ENCODE peak calls at places on chromosomes 1 and 21, in four cellular contexts. One of them, this sample, is unnamed.

GRCh38 chr1:69121708-69122107 is 446.0 kb upstream of the LRRC7 start:
- DNase-seq in HepG2: no peak
- DNase-seq in GM12878: no peak
- DNase-seq in K562: no peak
- DNase-seq in this sample: no peak

GRCh38 chr1:1299686-1300351 is 7.9 kb downstream of the ACAP3 start:
- DNase-seq in GM12878: no peak
- DNase-seq in K562: no peak
- DNase-seq in HepG2: no peak
- DNase-seq in this sample: no peak

GRCh38 chr1:10789392-10790154 is 6.9 kb downstream of the CASZ1 start:
- DNase-seq in GM12878: no peak
- DNase-seq in K562: no peak
- DNase-seq in HepG2: no peak
- DNase-seq in this sample: no peak

GRCh38 chr21:37974081-37974480 is 57.8 kb upstream of the KCNJ6 start:
- DNase-seq in K562: no peak
- DNase-seq in GM12878: no peak
- DNase-seq in HepG2: no peak
- DNase-seq in this sample: no peak

GRCh38 chr1:15856888-15857287 is 9.4 kb downstream of the SPEN start:
- DNase-seq in K562: no peak
- DNase-seq in GM12878: no peak
- DNase-seq in HepG2: no peak
- DNase-seq in this sample: no peak

GRCh38 chr1:244041475-244042100 is 9.5 kb upstream of the ZBTB18 start:
- DNase-seq in HepG2: no peak
- DNase-seq in K562: no peak
- DNase-seq in GM12878: no peak
- DNase-seq in this sample: no peak

GRCh38 chr1:15902882-15903281 is 55.4 kb downstream of the SPEN start:
- DNase-seq in K562: no peak
- DNase-seq in GM12878: no peak
- DNase-seq in HepG2: no peak
- DNase-seq in this sample: no peak

GRCh38 chr1:109849670-109850069 is 61.0 kb upstream of the CSF1 start:
- DNase-seq in K562: no peak
- DNase-seq in GM12878: no peak
- DNase-seq in HepG2: no peak
- DNase-seq in this sample: no peak

GRCh38 chr21:17780539-17780938 is 38.6 kb downstream of the C21orf91 start:
- DNase-seq in K562: no peak
- DNase-seq in HepG2: no peak
- DNase-seq in GM12878: peak; percentile 95
- DNase-seq in this sample: no peak

GRCh38 chr1:210937846-210938245 is 196.1 kb downstream of the KCNH1 start:
- DNase-seq in K562: no peak
- DNase-seq in HepG2: no peak
- DNase-seq in GM12878: no peak
- DNase-seq in this sample: no peak

GRCh38 chr1:160862151-160863061 is at the start of gene CD244:
- DNase-seq in K562: no peak
- DNase-seq in HepG2: no peak
- DNase-seq in GM12878: peak; percentile 71
- DNase-seq in this sample: no peak

GRCh38 chr1:152109231-152109997 is 5.8 kb downstream of the TCHH start:
- DNase-seq in K562: no peak
- DNase-seq in HepG2: no peak
- DNase-seq in GM12878: no peak
- DNase-seq in this sample: no peak

DNA sequence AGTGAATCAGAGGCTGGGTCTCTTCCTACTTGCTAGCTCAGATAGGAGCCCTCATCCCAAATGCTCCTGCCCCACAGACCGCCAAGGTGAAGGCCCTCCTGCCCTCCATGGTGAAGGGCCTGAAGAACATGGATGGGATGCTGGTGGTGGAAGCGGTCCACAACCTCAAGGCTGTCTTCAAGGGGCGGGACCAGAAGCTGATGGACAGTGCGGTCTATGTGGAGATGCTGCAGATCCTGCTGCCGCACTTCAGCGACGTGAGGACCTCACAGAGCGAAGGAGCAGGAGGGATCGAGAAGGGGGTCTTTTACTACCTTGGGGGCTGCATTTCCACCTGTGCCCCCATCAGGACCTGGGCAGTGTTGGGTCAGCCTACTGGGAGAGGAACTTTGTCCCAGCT is 14.6 kb upstream of the TTC4 start:
- DNase-seq in HepG2: no peak
- DNase-seq in K562: no peak
- DNase-seq in GM12878: no peak
- DNase-seq in this sample: no peak
- TF ChIP-seq SP1 in HepG2: no peak
- TF ChIP-seq SP1 in K562: no peak
- TF ChIP-seq SP1 in GM12878: no peak
- TF ChIP-seq SP1 in this sample: no peak

GRCh38 chr1:27872059-27872801 is at the start of gene THEMIS2:
- DNase-seq in K562: peak; percentile 94
- DNase-seq in GM12878: no peak
- DNase-seq in HepG2: no peak
- DNase-seq in this sample: peak; percentile 83
- TF ChIP-seq BHLHE40 in K562: no peak
- TF ChIP-seq BHLHE40 in GM12878: no peak
- TF ChIP-seq BHLHE40 in HepG2: no peak
- TF ChIP-seq BHLHE40 in this sample: no peak

GRCh38 chr1:117370071-117370470 is 2.8 kb downstream of the MAN1A2 start:
- DNase-seq in K562: no peak
- DNase-seq in HepG2: no peak
- DNase-seq in GM12878: no peak
- DNase-seq in this sample: no peak
- TF ChIP-seq SP1 in K562: no peak
- TF ChIP-seq SP1 in HepG2: no peak
- TF ChIP-seq SP1 in GM12878: no peak
- TF ChIP-seq SP1 in this sample: no peak

GRCh38 chr1:203592156-203592555 is 34.5 kb upstream of the ATP2B4 start:
- DNase-seq in K562: no peak
- DNase-seq in GM12878: no peak
- DNase-seq in HepG2: peak; percentile 15
- DNase-seq in this sample: peak; percentile 44

GRCh38 chr1:203591626-203592025 is 35.0 kb upstream of the ATP2B4 start:
- DNase-seq in HepG2: no peak
- DNase-seq in GM12878: no peak
- DNase-seq in K562: no peak
- DNase-seq in this sample: no peak

GRCh38 chr1:203592728-203593127 is 33.9 kb upstream of the ATP2B4 start:
- DNase-seq in HepG2: no peak
- DNase-seq in GM12878: no peak
- DNase-seq in K562: no peak
- DNase-seq in this sample: no peak

GRCh38 chr1:203593143-203593542 is 33.5 kb upstream of the ATP2B4 start:
- DNase-seq in HepG2: no peak
- DNase-seq in GM12878: no peak
- DNase-seq in K562: no peak
- DNase-seq in this sample: no peak

GRCh38 chr1:203593723-203594122 is 32.9 kb upstream of the ATP2B4 start:
- DNase-seq in HepG2: no peak
- DNase-seq in GM12878: no peak
- DNase-seq in K562: peak; percentile 52
- DNase-seq in this sample: peak; percentile 60
- TF ChIP-seq BHLHE40 in HepG2: no peak
- TF ChIP-seq BHLHE40 in GM12878: no peak
- TF ChIP-seq BHLHE40 in K562: no peak
- TF ChIP-seq BHLHE40 in this sample: no peak

DNA sequence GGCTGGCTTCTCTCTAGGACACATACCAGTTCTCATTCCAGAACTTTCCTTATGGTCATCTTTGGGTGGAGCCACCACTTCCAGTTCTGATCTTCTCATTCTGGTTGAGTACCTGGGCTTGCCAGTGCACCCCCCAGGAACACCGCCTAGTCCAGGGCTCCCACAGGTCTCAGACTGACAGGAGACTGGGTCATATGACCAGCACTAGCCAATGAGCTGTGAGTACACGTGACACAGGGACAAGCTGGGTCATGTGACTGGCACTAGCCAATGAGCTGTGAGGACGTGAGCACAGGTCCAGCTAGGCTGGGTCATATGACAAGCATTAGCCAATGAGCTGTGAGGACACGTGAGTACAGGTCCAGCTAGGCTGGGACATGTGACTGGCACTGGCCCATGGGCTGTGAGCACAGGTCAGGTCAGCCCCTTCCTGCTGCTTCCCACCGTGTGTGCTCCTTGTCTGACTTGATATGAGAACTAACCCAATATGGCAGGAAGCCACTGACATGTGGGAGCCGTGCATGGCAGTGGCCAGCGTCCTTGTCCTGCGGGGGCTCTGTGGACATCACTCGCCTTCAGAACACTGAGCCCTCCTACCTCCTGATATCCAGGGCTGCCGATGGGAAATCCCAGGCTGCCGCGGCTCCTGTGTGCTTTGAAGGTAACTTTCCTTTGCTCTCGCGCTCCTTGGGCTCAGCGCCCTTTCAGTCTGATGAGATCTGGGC is 22.7 kb downstream of the KRTAP10-1 start:
- DNase-seq in GM12878: peak; percentile 13
- DNase-seq in K562: peak; percentile 92
- DNase-seq in HepG2: peak; percentile 93
- DNase-seq in this sample: peak; percentile 87
- TF ChIP-seq SP1 in GM12878: no peak
- TF ChIP-seq SP1 in K562: no peak
- TF ChIP-seq SP1 in HepG2: peak; percentile 24
- TF ChIP-seq SP1 in this sample: no peak

GRCh38 chr1:115374598-115374997 is 36.5 kb upstream of the NGF start:
- DNase-seq in GM12878: no peak
- DNase-seq in HepG2: no peak
- DNase-seq in K562: no peak
- DNase-seq in this sample: no peak

GRCh38 chr1:115377411-115377810 is 39.4 kb upstream of the NGF start:
- DNase-seq in HepG2: no peak
- DNase-seq in GM12878: no peak
- DNase-seq in K562: no peak
- DNase-seq in this sample: no peak

DNA sequence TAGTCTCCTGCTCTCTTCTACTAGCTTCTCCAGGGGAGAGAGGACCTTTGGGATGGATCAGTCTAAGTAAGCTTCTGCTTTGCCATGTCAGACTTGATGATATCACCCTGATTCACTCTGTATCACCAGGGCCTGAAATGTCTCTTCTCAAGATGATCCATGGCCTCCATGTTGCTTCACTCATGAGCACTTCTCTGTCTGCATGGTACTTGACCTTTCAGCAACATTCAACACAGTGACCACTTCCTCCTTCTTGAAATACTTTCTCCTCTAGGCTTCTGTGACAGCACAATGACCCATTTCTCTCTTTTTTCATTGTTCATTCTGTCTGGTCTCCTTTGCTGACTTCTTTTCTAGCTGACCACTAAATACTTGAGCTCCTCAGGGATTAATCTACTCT is 35.3 kb upstream of the NGF start:
- DNase-seq in K562: no peak
- DNase-seq in GM12878: no peak
- DNase-seq in HepG2: no peak
- DNase-seq in this sample: no peak
- TF ChIP-seq BHLHE40 in K562: no peak
- TF ChIP-seq BHLHE40 in GM12878: no peak
- TF ChIP-seq BHLHE40 in HepG2: no peak
- TF ChIP-seq BHLHE40 in this sample: no peak

GRCh38 chr1:235631816-235632215 is 17.8 kb downstream of the GNG4 start:
- DNase-seq in HepG2: no peak
- DNase-seq in GM12878: no peak
- DNase-seq in K562: no peak
- DNase-seq in this sample: no peak
- TF ChIP-seq SP1 in HepG2: no peak
- TF ChIP-seq SP1 in GM12878: no peak
- TF ChIP-seq SP1 in K562: no peak
- TF ChIP-seq SP1 in this sample: no peak

DNA sequence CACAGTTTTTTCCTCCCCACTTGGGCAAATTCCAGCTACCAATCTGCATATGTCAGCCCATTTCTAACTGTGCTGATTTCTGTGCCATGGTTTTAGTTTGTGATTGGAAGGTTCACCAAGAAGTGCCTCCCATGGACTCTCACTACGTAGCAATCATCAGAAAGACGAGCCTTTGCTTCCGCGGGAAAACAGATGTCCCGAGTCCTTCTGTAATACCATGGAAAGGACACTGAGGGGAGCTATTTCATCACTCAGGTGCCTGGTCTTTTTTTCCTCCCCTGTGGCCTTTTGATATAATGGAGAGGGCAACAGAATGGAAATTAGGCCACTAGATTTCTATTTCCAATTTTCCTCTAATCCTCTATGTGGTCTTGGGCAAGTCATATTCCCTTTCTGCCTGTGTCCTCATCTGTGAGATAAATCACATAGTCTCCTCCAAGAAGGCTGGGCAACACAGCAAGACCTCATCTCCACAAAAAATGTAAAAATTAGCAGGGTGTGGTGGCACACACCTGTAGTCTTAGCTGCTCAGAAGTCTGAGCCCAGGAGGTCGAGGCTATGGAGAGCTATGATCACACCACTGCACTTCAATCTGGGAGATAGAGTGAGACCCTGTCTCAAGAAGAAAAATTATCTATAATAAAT is 24.8 kb downstream of the LEMD1 start:
- DNase-seq in GM12878: peak; percentile 8
- DNase-seq in HepG2: peak; percentile 64
- DNase-seq in K562: peak; percentile 71
- DNase-seq in this sample: peak; percentile 82
- TF ChIP-seq BHLHE40 in GM12878: no peak
- TF ChIP-seq BHLHE40 in HepG2: no peak
- TF ChIP-seq BHLHE40 in K562: no peak
- TF ChIP-seq BHLHE40 in this sample: no peak

DNA sequence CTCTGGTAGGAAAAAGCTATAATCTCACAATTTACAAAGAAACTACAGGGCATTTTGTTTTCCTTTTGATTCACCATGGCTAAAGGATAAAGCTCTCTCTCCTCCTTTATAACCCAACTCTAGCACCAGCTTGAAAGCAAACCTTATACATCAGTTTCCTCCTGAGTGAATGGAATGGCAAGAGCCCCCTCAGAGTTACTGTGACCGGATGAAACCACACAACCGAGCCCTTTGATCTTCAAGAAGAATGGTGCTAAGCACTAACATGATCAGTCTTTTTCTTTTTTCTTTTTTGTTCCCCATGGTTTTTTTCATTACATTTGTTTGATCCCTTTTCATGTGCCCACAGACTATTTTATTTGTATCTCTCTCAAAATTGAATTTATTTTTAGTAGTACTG is 234.2 kb downstream of the SLC45A1 start:
- DNase-seq in HepG2: peak; percentile 68
- DNase-seq in K562: no peak
- DNase-seq in GM12878: no peak
- DNase-seq in this sample: no peak
- TF ChIP-seq SP1 in HepG2: no peak
- TF ChIP-seq SP1 in K562: no peak
- TF ChIP-seq SP1 in GM12878: no peak
- TF ChIP-seq SP1 in this sample: no peak

GRCh38 chr1:33660244-33660643 is 187.8 kb downstream of the ZSCAN20 start:
- DNase-seq in GM12878: no peak
- DNase-seq in K562: no peak
- DNase-seq in HepG2: no peak
- DNase-seq in this sample: no peak
- TF ChIP-seq BHLHE40 in GM12878: no peak
- TF ChIP-seq BHLHE40 in K562: no peak
- TF ChIP-seq BHLHE40 in HepG2: no peak
- TF ChIP-seq BHLHE40 in this sample: no peak

This sample was measured in HEK293T.